ENCODE peak calls at places on chromosomes 11 and 22, in seven cellular contexts. P is effector CD8-positive, alpha-beta T cell; B is ureter; S is OCI-LY7; A is EL; C is SW 1271; Z is lower lobe of right lung. R is an unnamed sample.

GRCh38 chr22:19620742-19621371 is 93.4 kb upstream of the SEPTIN5 start:
- DNase-seq in B (no peak), A (no peak), C (no peak), P (no peak), S (no peak), Z (peak; percentile 45), R (peak; percentile 7)

GRCh38 chr11:71284525-71285092 is 32.2 kb upstream of the SHANK2 start:
- DNase-seq in P (no peak), Z (no peak), C (no peak), S (no peak), A (no peak), B (no peak), R (no peak)

GRCh38 chr11:19116315-19116970 is 525 bp upstream of the ZDHHC13 start:
- DNase-seq in B (no peak), A (peak; percentile 4), C (no peak), P (no peak), Z (no peak), S (peak; percentile 3), R (no peak)

GRCh38 chr22:42292726-42293520 is 22.5 kb upstream of the TCF20 start:
- DNase-seq in P (no peak), C (no peak), A (no peak), S (no peak), Z (no peak), B (no peak), R (no peak)

GRCh38 chr22:37161442-37161841 is 11.7 kb upstream of the IL2RB start:
- DNase-seq in S (peak; percentile 45), B (no peak), C (no peak), P (no peak), A (peak; percentile 20), Z (no peak), R (no peak)

GRCh38 chr11:71269603-71270511 is 17.5 kb upstream of the SHANK2 start:
- DNase-seq in A (peak; percentile 50), Z (no peak), S (no peak), B (peak; percentile 38), P (no peak), C (no peak), R (no peak)

GRCh38 chr11:69970785-69971535 is 107.2 kb upstream of the ANO1 start:
- DNase-seq in C (no peak), Z (no peak), S (no peak), P (no peak), B (no peak), A (no peak), R (no peak)

GRCh38 chr11:117144477-117145392 is 648 bp downstream of the PAFAH1B2 start:
- DNase-seq in S (peak; percentile 64), B (peak; percentile 57), C (no peak), P (peak; percentile 47), Z (peak; percentile 72), A (peak; percentile 74), R (peak; percentile 89)

GRCh38 chr11:104095791-104096190 is 59.4 kb downstream of the DDI1 start:
- DNase-seq in P (no peak), C (no peak), B (no peak), Z (no peak), A (no peak), S (no peak), R (no peak)